ENCODE peak calls at places on chromosomes 16 and 17, in seven cellular contexts. F, A, U, E, B, S and G are unnamed samples.

GRCh38 chr16:12145918-12146317 is 169.4 kb downstream of the SNX29 start:
- DNase-seq in B (no peak), S (no peak), U (no peak), F (no peak), A (peak; percentile 61), E (no peak), G (no peak)

GRCh38 chr17:67942810-67943209 is 53.5 kb downstream of the C17orf58 start:
- DNase-seq in B (peak; percentile 31), E (no peak), U (no peak), F (no peak), S (no peak), A (no peak), G (no peak)

GRCh38 chr17:78263736-78264340 is 32.4 kb downstream of the TMEM235 start:
- DNase-seq in A (no peak), B (no peak), E (no peak), S (no peak), U (no peak), F (no peak), G (peak; percentile 49)

GRCh38 chr17:19610879-19611278 is 37.7 kb upstream of the ALDH3A2 start:
- DNase-seq in U (no peak), F (no peak), E (no peak), S (no peak), A (no peak), B (no peak), G (no peak)

GRCh38 chr17:15462962-15463361 is 4.5 kb downstream of the CDRT4 start:
- DNase-seq in B (peak; percentile 69), E (no peak), S (no peak), F (no peak), U (no peak), A (peak; percentile 83), G (no peak)

GRCh38 chr17:4897198-4897657 is 2.1 kb upstream of the C17orf107 start:
- DNase-seq in U (no peak), S (no peak), F (no peak), B (no peak), A (no peak), E (peak; percentile 35), G (no peak)

GRCh38 chr17:1906622-1907021 is 76.8 kb downstream of the RPA1 start:
- DNase-seq in A (no peak), S (no peak), U (no peak), B (peak; percentile 7), E (no peak), F (no peak), G (no peak)

GRCh38 chr17:7477392-7478275 is 1.8 kb downstream of the ZBTB4 start:
- DNase-seq in F (no peak), E (peak; percentile 69), B (peak; percentile 92), A (peak; percentile 85), S (peak; percentile 73), U (no peak), G (peak; percentile 76)

GRCh38 chr17:65567566-65567965 is 6.1 kb upstream of the AXIN2 start:
- DNase-seq in E (no peak), B (no peak), F (no peak), A (no peak), U (no peak), S (no peak), G (no peak)

GRCh38 chr16:84454611-84455010 is 49.8 kb downstream of the MEAK7 start:
- DNase-seq in E (no peak), S (no peak), A (no peak), F (no peak), U (no peak), B (no peak), G (no peak)

GRCh38 chr17:55171634-55172328 is 93.0 kb upstream of the HLF start:
- DNase-seq in A (no peak), F (no peak), E (no peak), U (no peak), B (no peak), S (no peak), G (no peak)

GRCh38 chr16:81442909-81443687 is 1.5 kb upstream of the CMIP start:
- DNase-seq in S (no peak), U (no peak), F (no peak), B (peak; percentile 32), A (peak; percentile 30), E (no peak), G (no peak)

GRCh38 chr17:28741358-28742349 is 2.2 kb upstream of the TRAF4 start:
- DNase-seq in A (no peak), S (no peak), U (no peak), E (peak; percentile 52), F (no peak), B (no peak), G (no peak)

GRCh38 chr16:3065742-3066439 is 451 bp downstream of the IL32 start:
- DNase-seq in U (no peak), E (no peak), F (no peak), S (no peak), B (no peak), A (no peak), G (no peak)

GRCh38 chr17:2731807-2732206 is 17.6 kb downstream of the CCDC92B start:
- DNase-seq in F (no peak), A (no peak), S (no peak), B (no peak), E (no peak), U (no peak), G (no peak)

GRCh38 chr16:83510906-83511305 is 296.9 kb upstream of the HSBP1 start:
- DNase-seq in S (no peak), F (no peak), U (no peak), E (no peak), B (no peak), A (no peak), G (no peak)

GRCh38 chr17:63071797-63072196 is 105.8 kb downstream of the TANC2 start:
- DNase-seq in S (no peak), A (no peak), F (no peak), E (no peak), U (no peak), B (peak; percentile 9), G (no peak)

GRCh38 chr17:35477248-35477647 is 28.7 kb upstream of the SLFN13 start:
- DNase-seq in E (no peak), U (no peak), A (no peak), B (no peak), F (no peak), S (no peak), G (no peak)
- H3K27me3 ChIP-seq in E (peaks cover under 1% of the 10 kb centered on the region), U (no peaks in the 10 kb centered on the region), A (no peaks in the 10 kb centered on the region), B (peaks cover 36% of the 10 kb centered on the region), F (no peaks in the 10 kb centered on the region), S (no peaks in the 10 kb centered on the region), G (no peaks in the 10 kb centered on the region)

GRCh38 chr16:50182441-50182840 is 29.3 kb downstream of the TENT4B start:
- DNase-seq in B (no peak), F (no peak), E (no peak), U (no peak), S (no peak), A (no peak), G (no peak)
- H3K4me1 ChIP-seq in B (peaks cover 41% of the 10 kb centered on the region), F (no peaks in the 10 kb centered on the region), E (no peaks in the 10 kb centered on the region), U (no peaks in the 10 kb centered on the region), S (peaks cover 6% of the 10 kb centered on the region), A (peaks cover 8% of the 10 kb centered on the region), G (no peaks in the 10 kb centered on the region)

DNA sequence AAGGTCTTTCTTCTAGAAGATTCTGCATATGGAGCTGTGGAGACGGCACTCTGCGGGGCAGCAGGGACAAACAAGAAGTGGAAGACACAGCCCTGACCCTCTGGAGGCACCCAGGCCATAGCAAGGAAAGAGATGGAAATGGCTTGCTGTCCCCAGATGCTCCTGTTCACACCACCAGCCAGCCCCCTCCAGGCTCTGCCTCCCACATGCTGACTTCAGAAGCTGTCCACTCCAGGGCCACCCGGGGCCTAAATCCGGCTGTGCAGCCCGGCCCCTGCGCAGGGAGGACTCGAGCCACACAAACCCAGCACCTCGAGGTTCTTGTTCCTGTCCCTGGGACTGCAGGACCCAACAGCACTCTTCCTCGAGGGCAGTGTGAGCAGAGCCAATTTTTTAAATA is 16.6 kb downstream of the RBFOX3 start:
- DNase-seq in U (no peak), E (no peak), S (no peak), A (no peak), B (no peak), F (no peak), G (no peak)
- H3K27me3 ChIP-seq in U (no peaks in the 10 kb centered on the region), E (peaks cover 26% of the 10 kb centered on the region), S (no peaks in the 10 kb centered on the region), A (no peaks in the 10 kb centered on the region), B (peaks cover 7% of the 10 kb centered on the region), F (no peaks in the 10 kb centered on the region), G (no peaks in the 10 kb centered on the region)

DNA sequence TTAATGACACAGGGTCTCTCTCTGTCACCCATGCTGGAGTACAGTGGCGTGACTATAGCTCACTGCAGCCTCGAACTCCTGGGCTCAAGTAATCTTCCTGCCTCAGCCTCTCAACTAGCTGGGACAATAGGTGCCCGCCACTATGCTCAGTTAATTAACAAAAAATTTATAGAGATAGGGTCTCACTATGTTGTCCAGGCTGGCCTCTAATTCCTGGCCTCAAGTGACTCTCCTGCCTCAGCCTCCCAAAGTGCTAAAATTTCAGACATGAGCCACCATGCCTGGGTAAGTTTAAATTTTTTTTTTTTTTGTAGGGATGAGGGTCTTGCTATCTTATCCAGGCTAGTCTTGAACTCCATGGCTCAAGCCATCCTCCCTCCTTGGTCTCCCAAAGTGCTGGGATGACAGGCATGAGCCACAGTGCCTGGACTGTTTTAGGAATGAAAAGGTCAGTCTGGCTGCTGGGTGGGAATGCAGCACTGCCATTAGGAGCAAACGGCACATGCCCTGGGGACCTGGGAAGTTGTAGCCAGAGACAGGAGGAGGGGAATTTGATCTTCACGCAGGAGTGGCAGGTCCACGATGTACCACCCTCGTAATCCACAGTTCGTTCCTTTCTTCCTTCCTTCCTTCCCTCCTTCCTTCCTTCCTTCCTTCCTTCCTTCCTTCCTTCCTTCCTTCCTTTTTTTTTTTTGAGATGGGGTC is 106.7 kb downstream of the HAPSTR1 start:
- DNase-seq in A (no peak), S (no peak), U (no peak), E (no peak), B (no peak), F (no peak), G (no peak)
- H3K4me1 ChIP-seq in A (no peaks in the 10 kb centered on the region), S (no peaks in the 10 kb centered on the region), U (no peaks in the 10 kb centered on the region), E (no peaks in the 10 kb centered on the region), B (no peaks in the 10 kb centered on the region), F (no peaks in the 10 kb centered on the region), G (no peaks in the 10 kb centered on the region)

DNA sequence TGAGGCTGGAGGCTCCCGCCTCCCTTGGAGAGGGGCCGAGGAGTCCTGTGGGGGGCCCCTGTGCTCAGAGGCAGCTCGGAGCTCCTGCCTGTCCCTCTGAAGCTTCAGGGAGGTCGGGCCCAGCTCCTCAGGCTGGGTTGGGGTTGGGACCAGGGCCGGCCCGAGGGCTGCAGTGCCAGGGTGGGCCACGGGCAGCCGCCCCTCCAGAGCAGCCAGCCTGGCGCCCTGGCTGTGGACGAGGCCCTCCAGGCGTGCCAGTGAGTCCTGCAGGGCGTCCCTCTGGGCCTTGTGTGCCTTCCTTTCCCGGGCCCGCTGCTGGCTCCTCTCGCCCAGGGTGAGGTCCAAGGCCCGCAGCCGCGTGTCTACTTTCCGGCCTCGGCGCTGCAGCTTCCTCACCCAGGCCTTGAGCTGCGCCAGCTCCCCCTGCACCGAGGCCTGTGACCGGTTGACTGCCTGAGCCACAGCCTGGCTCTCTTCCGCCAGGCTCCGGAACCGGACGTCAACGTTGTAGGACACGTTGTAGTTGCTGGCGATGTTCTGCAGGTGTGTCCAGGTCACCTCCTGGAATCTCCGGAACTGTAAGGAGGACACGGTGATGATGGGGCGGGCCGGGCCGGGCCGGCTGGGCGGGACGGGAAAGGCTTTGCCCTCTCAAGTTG is 1.2 kb downstream of the PTX4 start:
- DNase-seq in F (no peak), U (no peak), B (no peak), S (no peak), E (no peak), A (no peak), G (peak; percentile 70)
- H3K27me3 ChIP-seq in F (no peaks in the 10 kb centered on the region), U (no peaks in the 10 kb centered on the region), B (no peaks in the 10 kb centered on the region), S (no peaks in the 10 kb centered on the region), E (no peaks in the 10 kb centered on the region), A (peaks cover 2% of the 10 kb centered on the region), G (no peaks in the 10 kb centered on the region)